ENCODE peak calls at places on chromosomes 12 and 14, in seven cellular contexts. U, Y, B, P, M, V and K are unnamed samples.

GRCh38 chr12:23204933-23205778 is 580.2 kb downstream of the ETNK1 start:
- DNase-seq in U (no peak), Y (peak), B (no peak), P (no peak), M (peak), V (no peak), K (no peak)

GRCh38 chr12:7175493-7175892 is 14.0 kb upstream of the PEX5 start:
- DNase-seq in U (no peak), Y (no peak), B (no peak), P (no peak), M (no peak), V (no peak), K (no peak)

GRCh38 chr12:49301759-49302158 is 6.8 kb downstream of the PRPH start:
- DNase-seq in U (peak), Y (no peak), B (no peak), P (no peak), M (no peak), V (no peak), K (no peak)

GRCh38 chr14:99413972-99414371 is 66.7 kb downstream of the SETD3 start:
- DNase-seq in U (no peak), Y (no peak), B (no peak), P (no peak), M (no peak), V (no peak), K (no peak)

GRCh38 chr14:74085047-74085637 is 386 bp downstream of the LIN52 start:
- DNase-seq in U (peak), Y (peak), B (no peak), P (no peak), M (peak), V (no peak), K (no peak)

GRCh38 chr12:108525681-108526080 is 10.6 kb downstream of the FICD start:
- DNase-seq in U (no peak), Y (no peak), B (no peak), P (no peak), M (peak), V (no peak), K (no peak)

GRCh38 chr14:102819176-102819628 is 42.0 kb downstream of the TRAF3 start:
- DNase-seq in U (peak), Y (peak), B (no peak), P (peak), M (no peak), V (no peak), K (peak)

GRCh38 chr12:67578976-67579661 is 69.4 kb upstream of the DYRK2 start:
- DNase-seq in U (no peak), Y (no peak), B (no peak), P (no peak), M (no peak), V (no peak), K (peak)

GRCh38 chr14:60656755-60657608 is 7.7 kb upstream of the SIX1 start:
- DNase-seq in U (peak), Y (peak), B (no peak), P (peak), M (peak), V (peak), K (no peak)

GRCh38 chr12:49503674-49504180 is 35.1 kb upstream of the KCNH3 start:
- DNase-seq in U (no peak), Y (no peak), B (no peak), P (no peak), M (no peak), V (no peak), K (no peak)

GRCh38 chr12:27083861-27084271 is 1.5 kb upstream of the C12orf71 start:
- DNase-seq in U (no peak), Y (no peak), B (no peak), P (no peak), M (peak), V (peak), K (no peak)